ENCODE peak calls at places on chromosome 20, in seven cellular contexts. P, Y, C, R, I, O and B are unnamed samples.

GRCh38 chr20:9535457-9535856 is 21.1 kb downstream of the LAMP5 start:
- DNase-seq in P (no peak), Y (no peak), C (no peak), R (no peak), I (no peak), O (no peak), B (no peak)

GRCh38 chr20:2742431-2742830 is 49.9 kb downstream of the EBF4 start:
- DNase-seq in P (no peak), Y (no peak), C (no peak), R (no peak), I (no peak), O (no peak), B (no peak)

GRCh38 chr20:61252601-61253263 is 671 bp downstream of the CDH4 start:
- DNase-seq in P (no peak), Y (no peak), C (peak), R (no peak), I (no peak), O (no peak), B (no peak)

GRCh38 chr20:44204156-44204831 is 6.3 kb downstream of the OSER1 start:
- DNase-seq in P (no peak), Y (no peak), C (no peak), R (no peak), I (no peak), O (peak), B (no peak)

GRCh38 chr20:34058831-34059230 is 53.2 kb downstream of the EIF2S2 start:
- DNase-seq in P (no peak), Y (no peak), C (no peak), R (no peak), I (no peak), O (no peak), B (no peak)

GRCh38 chr20:21615617-21616080 is 89.8 kb upstream of the PAX1 start:
- DNase-seq in P (peak), Y (peak), C (peak), R (peak), I (no peak), O (peak), B (peak)

GRCh38 chr20:42779216-42779615 is 410.5 kb downstream of the PTPRT start:
- DNase-seq in P (peak), Y (no peak), C (no peak), R (no peak), I (no peak), O (no peak), B (no peak)

GRCh38 chr20:5189917-5190316 is 63.1 kb downstream of the CDS2 start:
- DNase-seq in P (no peak), Y (no peak), C (no peak), R (no peak), I (no peak), O (no peak), B (no peak)

GRCh38 chr20:577167-577791 is 32.8 kb downstream of the TCF15 start:
- DNase-seq in P (no peak), Y (peak), C (no peak), R (no peak), I (no peak), O (peak), B (no peak)

GRCh38 chr20:14449323-14449722 is 111.9 kb upstream of the FLRT3 start:
- DNase-seq in P (no peak), Y (no peak), C (no peak), R (no peak), I (no peak), O (no peak), B (no peak)

GRCh38 chr20:57902478-57902877 is 192.7 kb upstream of the PMEPA1 start:
- DNase-seq in P (no peak), Y (no peak), C (no peak), R (no peak), I (no peak), O (no peak), B (no peak)

GRCh38 chr20:15867899-15868298 is 705.3 kb downstream of the KIF16B start:
- DNase-seq in P (no peak), Y (peak), C (no peak), R (no peak), I (no peak), O (no peak), B (no peak)

GRCh38 chr20:48705208-48706115 is 122.3 kb downstream of the PREX1 start:
- DNase-seq in P (no peak), Y (no peak), C (peak), R (no peak), I (no peak), O (no peak), B (no peak)

GRCh38 chr20:40641212-40641611 is 47.8 kb downstream of the MAFB start:
- DNase-seq in P (no peak), Y (no peak), C (no peak), R (no peak), I (no peak), O (no peak), B (no peak)

GRCh38 chr20:37749620-37750403 is 56.0 kb downstream of the CTNNBL1 start:
- DNase-seq in P (no peak), Y (no peak), C (no peak), R (no peak), I (no peak), O (no peak), B (no peak)

GRCh38 chr20:16123623-16124022 is 449.6 kb downstream of the KIF16B start:
- DNase-seq in P (no peak), Y (no peak), C (no peak), R (no peak), I (no peak), O (no peak), B (no peak)

GRCh38 chr20:8542115-8542486 is 410.0 kb downstream of the PLCB1 start:
- DNase-seq in P (no peak), Y (no peak), C (no peak), R (no peak), I (no peak), O (no peak), B (no peak)

GRCh38 chr20:13118676-13119075 is 102.4 kb upstream of the ISM1 start:
- DNase-seq in P (no peak), Y (no peak), C (no peak), R (no peak), I (no peak), O (no peak), B (no peak)

GRCh38 chr20:5353624-5354496 is 37.1 kb upstream of the PROKR2 start:
- DNase-seq in P (no peak), Y (no peak), C (no peak), R (no peak), I (no peak), O (no peak), B (no peak)

GRCh38 chr20:36860811-36861624 is 14.9 kb upstream of the TLDC2 start:
- DNase-seq in P (no peak), Y (no peak), C (no peak), R (no peak), I (no peak), O (no peak), B (no peak)

GRCh38 chr20:8489094-8489883 is 357.2 kb downstream of the PLCB1 start:
- DNase-seq in P (no peak), Y (peak), C (no peak), R (no peak), I (no peak), O (no peak), B (no peak)

GRCh38 chr20:44187763-44188709 is 1.0 kb upstream of the JPH2 start:
- DNase-seq in P (no peak), Y (no peak), C (no peak), R (no peak), I (no peak), O (no peak), B (no peak)

GRCh38 chr20:62651285-62652021 is 9.2 kb downstream of the SLCO4A1 start:
- DNase-seq in P (no peak), Y (no peak), C (peak), R (peak), I (peak), O (peak), B (peak)
- TF ChIP-seq TAF1 in P (no peak), Y (no peak), C (no peak), R (no peak), I (peak), O (no peak), B (no peak)

GRCh38 chr20:19688031-19688806 is 69.8 kb upstream of the RIN2 start:
- DNase-seq in P (peak), Y (peak), C (peak), R (no peak), I (no peak), O (peak), B (no peak)
- TF ChIP-seq TAF1 in P (no peak), Y (no peak), C (no peak), R (no peak), I (no peak), O (no peak), B (no peak)

DNA sequence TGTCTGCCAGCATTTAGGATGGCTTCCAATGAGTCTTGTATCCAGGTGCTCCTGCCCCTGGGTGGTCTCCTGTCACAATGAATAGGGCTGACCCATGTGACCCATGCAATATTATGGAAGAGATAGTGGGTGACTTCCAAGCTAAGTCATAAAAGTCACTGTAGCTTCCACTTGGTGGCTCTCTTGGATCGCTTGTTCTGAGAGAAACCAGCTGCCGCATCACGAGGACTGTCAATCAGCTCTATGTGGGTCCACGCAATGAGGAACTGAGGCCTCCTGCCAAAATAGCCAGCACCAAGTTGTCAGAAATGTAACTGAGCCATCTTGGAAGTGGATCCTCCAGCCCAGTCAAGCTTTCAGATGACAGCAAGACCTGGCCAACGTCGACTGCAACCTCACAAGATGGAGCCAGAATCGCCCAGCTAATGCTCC is 14.9 kb upstream of the MATN4 start:
- DNase-seq in P (no peak), Y (peak), C (no peak), R (no peak), I (no peak), O (peak), B (no peak)
- TF ChIP-seq TAF1 in P (no peak), Y (no peak), C (no peak), R (no peak), I (no peak), O (no peak), B (no peak)

GRCh38 chr20:10861086-10861485 is 187.3 kb upstream of the JAG1 start:
- DNase-seq in P (no peak), Y (no peak), C (no peak), R (no peak), I (no peak), O (no peak), B (no peak)
- TF ChIP-seq TAF1 in P (no peak), Y (no peak), C (no peak), R (no peak), I (no peak), O (no peak), B (no peak)

GRCh38 chr20:51287628-51288413 is 254.7 kb downstream of the NFATC2 start:
- DNase-seq in P (no peak), Y (no peak), C (peak), R (no peak), I (no peak), O (no peak), B (no peak)
- TF ChIP-seq TAF1 in P (no peak), Y (no peak), C (no peak), R (no peak), I (no peak), O (no peak), B (no peak)

DNA sequence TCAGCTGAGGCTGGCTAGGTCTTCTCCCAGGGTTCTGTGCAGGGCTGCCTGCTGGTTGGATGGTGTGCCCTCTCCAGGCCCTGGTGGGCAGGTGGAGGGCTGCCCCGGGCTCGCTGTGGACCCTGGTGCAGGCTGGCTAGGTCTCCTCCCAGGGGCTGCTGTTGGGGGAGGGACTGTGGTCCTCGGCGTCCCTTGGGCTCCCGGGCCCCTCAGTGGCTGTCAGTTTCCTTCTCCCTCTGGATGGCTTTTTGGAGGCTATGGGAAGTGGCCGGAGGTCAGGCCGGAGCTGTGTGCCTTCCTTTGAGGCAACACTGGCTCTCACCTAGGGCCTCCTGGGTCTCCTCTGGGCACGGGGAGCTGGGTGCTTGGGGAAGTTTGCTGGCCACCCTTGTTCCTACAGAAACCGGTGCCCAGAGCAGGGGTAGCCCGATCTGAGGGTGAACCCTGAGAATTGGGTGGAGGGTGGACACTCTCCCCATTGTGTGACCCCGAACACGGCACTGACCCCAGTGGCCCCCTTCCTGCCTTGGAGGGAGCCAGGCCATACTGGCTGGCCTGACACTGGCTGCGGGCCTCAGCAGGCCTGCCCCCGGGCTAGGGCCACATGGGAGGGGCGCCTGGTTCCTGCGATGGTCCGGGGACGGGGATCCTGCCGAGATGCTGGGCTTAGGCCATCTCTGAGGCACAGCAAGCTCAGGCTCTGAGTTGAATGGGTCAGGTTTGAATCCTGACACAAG is 3.8 kb upstream of the CABLES2 start:
- DNase-seq in P (no peak), Y (no peak), C (no peak), R (no peak), I (no peak), O (no peak), B (no peak)
- TF ChIP-seq TAF1 in P (no peak), Y (no peak), C (no peak), R (no peak), I (no peak), O (no peak), B (no peak)

GRCh38 chr20:41654292-41654691 is 36.1 kb upstream of the CHD6 start:
- DNase-seq in P (no peak), Y (no peak), C (no peak), R (no peak), I (no peak), O (no peak), B (no peak)
- TF ChIP-seq TAF1 in P (no peak), Y (no peak), C (no peak), R (no peak), I (no peak), O (no peak), B (no peak)

GRCh38 chr20:47354710-47355488 is 1.6 kb downstream of the ZMYND8 start:
- DNase-seq in P (no peak), Y (peak), C (no peak), R (no peak), I (no peak), O (peak), B (no peak)

GRCh38 chr20:47355489-47356219 is 845 bp downstream of the ZMYND8 start:
- DNase-seq in P (no peak), Y (no peak), C (no peak), R (no peak), I (no peak), O (no peak), B (no peak)

GRCh38 chr20:47353697-47354387 is 2.7 kb downstream of the ZMYND8 start:
- DNase-seq in P (no peak), Y (no peak), C (no peak), R (no peak), I (no peak), O (peak), B (no peak)

GRCh38 chr20:47353224-47353696 is 3.2 kb downstream of the ZMYND8 start:
- DNase-seq in P (no peak), Y (no peak), C (no peak), R (no peak), I (no peak), O (no peak), B (no peak)

GRCh38 chr20:47354388-47354709 is 2.1 kb downstream of the ZMYND8 start:
- DNase-seq in P (no peak), Y (no peak), C (no peak), R (no peak), I (no peak), O (no peak), B (no peak)
- TF ChIP-seq TAF1 in P (no peak), Y (no peak), C (no peak), R (no peak), I (no peak), O (no peak), B (no peak)

DNA sequence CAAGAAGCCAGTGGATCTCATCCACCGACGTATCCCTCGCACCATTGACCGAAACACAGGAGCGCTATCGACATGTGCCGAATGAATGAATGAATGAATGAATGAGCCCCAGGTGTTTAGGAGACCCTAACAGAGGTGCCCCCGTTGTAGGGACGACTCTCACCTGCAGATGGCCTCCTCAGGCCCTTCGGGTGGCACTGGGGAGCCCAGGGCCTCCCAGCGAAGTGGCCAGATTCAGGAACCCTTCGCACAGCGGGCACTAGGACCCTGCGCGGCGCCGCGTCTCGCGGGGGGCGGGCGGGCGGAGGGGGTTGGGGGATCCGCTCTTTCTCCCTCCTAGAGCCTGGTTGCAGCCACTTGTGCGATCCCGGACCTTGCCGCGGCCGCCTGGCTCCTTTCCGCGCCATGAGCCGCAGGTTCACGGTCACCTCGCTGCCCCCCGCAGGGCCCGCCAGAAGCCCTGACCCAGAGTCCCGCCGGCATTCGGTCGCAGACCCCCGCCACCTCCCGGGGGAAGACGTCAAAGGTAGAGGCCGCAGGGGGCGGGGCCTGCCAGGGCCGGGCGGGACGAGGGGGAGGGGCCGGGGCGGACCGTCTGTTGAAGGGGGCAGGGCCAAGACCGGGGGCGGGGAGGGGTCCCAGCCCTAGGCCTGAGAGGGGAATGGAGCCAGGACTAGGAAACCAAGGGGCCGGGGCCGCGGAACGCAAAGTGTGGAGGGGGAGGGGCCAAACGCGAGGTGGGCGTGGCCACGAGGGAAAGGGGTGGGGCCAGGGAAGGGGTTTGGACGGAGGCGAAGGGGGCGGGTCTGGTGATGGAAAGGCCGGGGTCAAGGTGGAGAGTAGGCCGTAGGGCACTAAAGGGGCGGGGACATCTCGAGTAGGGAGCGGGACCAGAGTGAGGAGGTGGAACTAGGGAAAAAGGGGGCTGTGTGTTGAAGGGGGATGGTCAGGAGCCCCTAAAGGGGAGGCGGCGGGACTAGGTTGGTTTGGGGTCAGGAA is 7.4 kb upstream of the SLC12A5 start:
- DNase-seq in P (peak), Y (peak), C (peak), R (peak), I (no peak), O (peak), B (peak)
- TF ChIP-seq TAF1 in P (peak), Y (peak), C (no peak), R (no peak), I (no peak), O (no peak), B (no peak)